ENCODE peak calls at places on chromosomes 1 and 21, in nine cellular contexts. R, C, S, N, F, Z, B, D and Y are unnamed samples.

GRCh38 chr1:3907031-3907534 is 7.0 kb upstream of the C1orf174 start:
- DNase-seq in R (peak; percentile 35), C (peak; percentile 57), S (peak; percentile 62), N (peak; percentile 43), F (no peak), Z (no peak), B (no peak), D (no peak), Y (no peak)

GRCh38 chr1:115429242-115429641 is 91.2 kb upstream of the NGF start:
- DNase-seq in R (no peak), C (no peak), S (no peak), N (no peak), F (no peak), Z (no peak), B (peak; percentile 32), D (peak; percentile 83), Y (peak; percentile 35)

GRCh38 chr1:218299416-218299815 is 14.3 kb downstream of the RRP15 start:
- DNase-seq in R (no peak), C (no peak), S (peak; percentile 42), N (peak; percentile 61), F (no peak), Z (no peak), B (peak; percentile 44), D (peak; percentile 60), Y (peak; percentile 60)

GRCh38 chr1:235703516-235703915 is 53.9 kb upstream of the GNG4 start:
- DNase-seq in R (no peak), C (no peak), S (no peak), N (no peak), F (no peak), Z (no peak), B (peak; percentile 18), D (no peak), Y (peak; percentile 87)

GRCh38 chr1:60171793-60172192 is 98.2 kb upstream of the C1orf87 start:
- DNase-seq in R (no peak), C (no peak), S (no peak), N (no peak), F (no peak), Z (no peak), B (peak; percentile 37), D (peak; percentile 17), Y (peak; percentile 33)

GRCh38 chr1:228350831-228351781 is 55.5 kb downstream of the TRIM11 start:
- DNase-seq in R (no peak), C (no peak), S (no peak), N (no peak), F (peak; percentile 7), Z (no peak), B (no peak), D (no peak), Y (no peak)

GRCh38 chr1:183227963-183228649 is 42.0 kb downstream of the LAMC2 start:
- DNase-seq in R (peak; percentile 77), C (peak; percentile 59), S (peak; percentile 51), N (peak; percentile 38), F (no peak), Z (peak; percentile 16), B (peak; percentile 61), D (no peak), Y (no peak)

GRCh38 chr21:29436143-29436542 is 137.4 kb downstream of the BACH1 start:
- DNase-seq in R (no peak), C (peak; percentile 39), S (no peak), N (no peak), F (no peak), Z (no peak), B (no peak), D (no peak), Y (no peak)

GRCh38 chr1:56065729-56066128 is 513.6 kb downstream of the PLPP3 start:
- DNase-seq in R (no peak), C (no peak), S (no peak), N (no peak), F (no peak), Z (no peak), B (no peak), D (peak; percentile 27), Y (no peak)

GRCh38 chr1:240149488-240150094 is 57.9 kb downstream of the FMN2 start:
- DNase-seq in R (peak; percentile 36), C (no peak), S (peak; percentile 52), N (peak; percentile 3), F (no peak), Z (no peak), B (peak; percentile 29), D (peak; percentile 36), Y (peak; percentile 22)

GRCh38 chr1:30029677-30030076 is 693.7 kb downstream of the MATN1 start:
- DNase-seq in R (no peak), C (no peak), S (no peak), N (no peak), F (no peak), Z (no peak), B (no peak), D (no peak), Y (no peak)

GRCh38 chr1:147723691-147724323 is 36.6 kb downstream of the GJA5 start:
- DNase-seq in R (peak; percentile 69), C (peak; percentile 16), S (peak; percentile 7), N (peak; percentile 19), F (no peak), Z (peak; percentile 29), B (no peak), D (peak; percentile 54), Y (peak; percentile 51)

GRCh38 chr21:34875830-34876229 is 173.3 kb downstream of the RUNX1 start:
- DNase-seq in R (no peak), C (no peak), S (no peak), N (no peak), F (no peak), Z (no peak), B (no peak), D (no peak), Y (no peak)

GRCh38 chr21:28063241-28063640 is 929.4 kb downstream of the LTN1 start:
- DNase-seq in R (no peak), C (no peak), S (no peak), N (no peak), F (no peak), Z (no peak), B (no peak), D (no peak), Y (no peak)

GRCh38 chr1:56179571-56179970 is 399.8 kb downstream of the PLPP3 start:
- DNase-seq in R (no peak), C (no peak), S (no peak), N (no peak), F (no peak), Z (no peak), B (no peak), D (no peak), Y (no peak)

GRCh38 chr1:114677691-114678090 is 7.8 kb upstream of the DENND2C start:
- DNase-seq in R (no peak), C (no peak), S (no peak), N (no peak), F (no peak), Z (no peak), B (no peak), D (no peak), Y (no peak)

GRCh38 chr1:163528710-163529348 is 207.1 kb downstream of the NUF2 start:
- DNase-seq in R (peak; percentile 23), C (peak; percentile 10), S (peak; percentile 16), N (peak; percentile 17), F (no peak), Z (peak; percentile 15), B (peak; percentile 23), D (peak; percentile 25), Y (peak; percentile 24)

GRCh38 chr21:16194851-16195251 is 465.1 kb downstream of the USP25 start:
- DNase-seq in R (no peak), C (no peak), S (peak; percentile 60), N (peak; percentile 76), F (no peak), Z (no peak), B (no peak), D (peak; percentile 21), Y (peak; percentile 32)

GRCh38 chr1:78102916-78103315 is 57.1 kb downstream of the GIPC2 start:
- DNase-seq in R (no peak), C (no peak), S (no peak), N (no peak), F (no peak), Z (no peak), B (no peak), D (no peak), Y (no peak)

GRCh38 chr1:231527586-231528174 is 789 bp upstream of the TSNAX start:
- DNase-seq in R (no peak), C (no peak), S (no peak), N (no peak), F (no peak), Z (no peak), B (no peak), D (no peak), Y (no peak)